ENCODE peak calls at places on chromosomes 16 and 17, in four cellular contexts. One of them, this sample, is unnamed.

GRCh38 chr17:61334673-61335072 is 65.0 kb upstream of the TBX2 start:
- DNase-seq in Karpas-422: no peak
- DNase-seq in heart right ventricle: no peak
- DNase-seq in left lung: no peak
- DNase-seq in this sample: no peak

GRCh38 chr16:50674831-50675230 is 6.3 kb downstream of the SNX20 start:
- DNase-seq in left lung: no peak
- DNase-seq in heart right ventricle: no peak
- DNase-seq in Karpas-422: no peak
- DNase-seq in this sample: no peak

GRCh38 chr17:7217113-7217987 is 2.3 kb downstream of the DLG4 start:
- DNase-seq in heart right ventricle: peak; percentile 79
- DNase-seq in Karpas-422: peak; percentile 90
- DNase-seq in left lung: peak; percentile 56
- DNase-seq in this sample: no peak

GRCh38 chr17:35577826-35578194 is 561 bp downstream of the PEX12 start:
- DNase-seq in left lung: no peak
- DNase-seq in heart right ventricle: no peak
- DNase-seq in Karpas-422: peak; percentile 58
- DNase-seq in this sample: peak; percentile 25

GRCh38 chr16:86710602-86710950 is 132.2 kb downstream of the FOXL1 start:
- DNase-seq in Karpas-422: no peak
- DNase-seq in heart right ventricle: no peak
- DNase-seq in left lung: no peak
- DNase-seq in this sample: no peak

GRCh38 chr17:42928714-42929496 is 28.3 kb downstream of the G6PC1 start:
- DNase-seq in left lung: peak; percentile 52
- DNase-seq in heart right ventricle: peak; percentile 52
- DNase-seq in Karpas-422: peak; percentile 82
- DNase-seq in this sample: peak; percentile 5

GRCh38 chr17:66952681-66953638 is 11.5 kb upstream of the CACNG4 start:
- DNase-seq in left lung: no peak
- DNase-seq in heart right ventricle: no peak
- DNase-seq in Karpas-422: no peak
- DNase-seq in this sample: no peak

GRCh38 chr17:48639136-48639535 is 13.0 kb upstream of the HOXB9 start:
- DNase-seq in heart right ventricle: no peak
- DNase-seq in left lung: no peak
- DNase-seq in Karpas-422: peak; percentile 46
- DNase-seq in this sample: no peak

GRCh38 chr17:82301916-82302497 is 15.4 kb downstream of the CD7 start:
- DNase-seq in heart right ventricle: no peak
- DNase-seq in Karpas-422: no peak
- DNase-seq in left lung: no peak
- DNase-seq in this sample: no peak

GRCh38 chr17:2055494-2056220 is 754 bp downstream of the HIC1 start:
- DNase-seq in left lung: no peak
- DNase-seq in Karpas-422: peak; percentile 71
- DNase-seq in heart right ventricle: no peak
- DNase-seq in this sample: no peak

GRCh38 chr16:1537763-1538289 is 4.4 kb downstream of the TMEM204 start:
- DNase-seq in Karpas-422: no peak
- DNase-seq in left lung: no peak
- DNase-seq in heart right ventricle: no peak
- DNase-seq in this sample: no peak

GRCh38 chr17:49696233-49696761 is 11.5 kb downstream of the SLC35B1 start:
- DNase-seq in heart right ventricle: no peak
- DNase-seq in left lung: no peak
- DNase-seq in Karpas-422: no peak
- DNase-seq in this sample: peak; percentile 11

GRCh38 chr16:70685061-70685937 is 554 bp downstream of the MTSS2 start:
- DNase-seq in left lung: no peak
- DNase-seq in Karpas-422: no peak
- DNase-seq in heart right ventricle: no peak
- DNase-seq in this sample: peak; percentile 26

GRCh38 chr16:59552164-59552563 is 818.0 kb upstream of the GOT2 start:
- DNase-seq in left lung: no peak
- DNase-seq in Karpas-422: no peak
- DNase-seq in heart right ventricle: no peak
- DNase-seq in this sample: no peak

GRCh38 chr16:27470567-27471431 is 68.8 kb downstream of the IL21R start:
- DNase-seq in left lung: no peak
- DNase-seq in Karpas-422: no peak
- DNase-seq in heart right ventricle: no peak
- DNase-seq in this sample: no peak

GRCh38 chr17:17528101-17528500 is 31.9 kb upstream of the RASD1 start:
- DNase-seq in left lung: no peak
- DNase-seq in Karpas-422: no peak
- DNase-seq in heart right ventricle: no peak
- DNase-seq in this sample: no peak

GRCh38 chr16:67917852-67918236 is 13.8 kb downstream of the CTRL start:
- DNase-seq in heart right ventricle: no peak
- DNase-seq in Karpas-422: no peak
- DNase-seq in left lung: no peak
- DNase-seq in this sample: peak; percentile 67

GRCh38 chr16:22962905-22963304 is 148.9 kb downstream of the HS3ST2 start:
- DNase-seq in left lung: no peak
- DNase-seq in Karpas-422: no peak
- DNase-seq in heart right ventricle: no peak
- DNase-seq in this sample: no peak

GRCh38 chr16:17224859-17225258 is 245.9 kb downstream of the XYLT1 start:
- DNase-seq in heart right ventricle: peak; percentile 60
- DNase-seq in left lung: peak; percentile 39
- DNase-seq in Karpas-422: peak; percentile 46
- DNase-seq in this sample: peak; percentile 50

GRCh38 chr17:75625813-75626486 is 7.3 kb upstream of the SMIM5 start:
- DNase-seq in Karpas-422: peak; percentile 80
- DNase-seq in left lung: no peak
- DNase-seq in heart right ventricle: no peak
- DNase-seq in this sample: no peak

GRCh38 chr17:58534331-58534730 is 19.9 kb upstream of the MTMR4 start:
- DNase-seq in Karpas-422: no peak
- DNase-seq in heart right ventricle: no peak
- DNase-seq in left lung: no peak
- DNase-seq in this sample: no peak

GRCh38 chr16:66458292-66458691 is 31.2 kb downstream of the BEAN1 start:
- DNase-seq in heart right ventricle: no peak
- DNase-seq in Karpas-422: no peak
- DNase-seq in left lung: no peak
- DNase-seq in this sample: no peak

GRCh38 chr16:27259710-27260109 is 8.9 kb downstream of the NSMCE1 start:
- DNase-seq in heart right ventricle: no peak
- DNase-seq in left lung: no peak
- DNase-seq in Karpas-422: no peak
- DNase-seq in this sample: no peak

DNA sequence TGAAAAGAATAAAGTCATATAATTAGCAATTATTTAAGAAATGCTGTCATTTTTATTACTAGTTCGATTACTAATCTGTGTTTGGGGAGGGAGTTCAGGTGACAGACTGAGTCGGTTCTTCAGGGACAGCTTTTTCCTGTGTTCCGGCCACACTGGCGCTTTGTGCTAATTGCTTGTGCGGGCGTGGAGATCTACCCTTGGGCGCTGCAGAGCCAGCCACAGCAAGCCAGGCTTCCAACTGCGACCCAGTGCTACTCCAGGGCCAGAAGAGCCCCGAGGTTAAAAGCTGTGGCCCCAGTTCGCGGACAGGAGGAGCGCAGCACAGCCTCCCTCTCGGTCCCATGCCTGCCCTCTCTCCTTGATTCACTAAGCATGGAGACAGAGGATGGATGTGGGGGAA is 6.5 kb upstream of the OR2C1 start:
- DNase-seq in heart right ventricle: no peak
- DNase-seq in left lung: no peak
- DNase-seq in Karpas-422: no peak
- DNase-seq in this sample: no peak
- H3K4me3 ChIP-seq in heart right ventricle: no peak overlapping the region
- H3K4me3 ChIP-seq in left lung: no peak overlapping the region
- H3K4me3 ChIP-seq in Karpas-422: no peak overlapping the region
- H3K4me3 ChIP-seq in this sample: no peak overlapping the region

DNA sequence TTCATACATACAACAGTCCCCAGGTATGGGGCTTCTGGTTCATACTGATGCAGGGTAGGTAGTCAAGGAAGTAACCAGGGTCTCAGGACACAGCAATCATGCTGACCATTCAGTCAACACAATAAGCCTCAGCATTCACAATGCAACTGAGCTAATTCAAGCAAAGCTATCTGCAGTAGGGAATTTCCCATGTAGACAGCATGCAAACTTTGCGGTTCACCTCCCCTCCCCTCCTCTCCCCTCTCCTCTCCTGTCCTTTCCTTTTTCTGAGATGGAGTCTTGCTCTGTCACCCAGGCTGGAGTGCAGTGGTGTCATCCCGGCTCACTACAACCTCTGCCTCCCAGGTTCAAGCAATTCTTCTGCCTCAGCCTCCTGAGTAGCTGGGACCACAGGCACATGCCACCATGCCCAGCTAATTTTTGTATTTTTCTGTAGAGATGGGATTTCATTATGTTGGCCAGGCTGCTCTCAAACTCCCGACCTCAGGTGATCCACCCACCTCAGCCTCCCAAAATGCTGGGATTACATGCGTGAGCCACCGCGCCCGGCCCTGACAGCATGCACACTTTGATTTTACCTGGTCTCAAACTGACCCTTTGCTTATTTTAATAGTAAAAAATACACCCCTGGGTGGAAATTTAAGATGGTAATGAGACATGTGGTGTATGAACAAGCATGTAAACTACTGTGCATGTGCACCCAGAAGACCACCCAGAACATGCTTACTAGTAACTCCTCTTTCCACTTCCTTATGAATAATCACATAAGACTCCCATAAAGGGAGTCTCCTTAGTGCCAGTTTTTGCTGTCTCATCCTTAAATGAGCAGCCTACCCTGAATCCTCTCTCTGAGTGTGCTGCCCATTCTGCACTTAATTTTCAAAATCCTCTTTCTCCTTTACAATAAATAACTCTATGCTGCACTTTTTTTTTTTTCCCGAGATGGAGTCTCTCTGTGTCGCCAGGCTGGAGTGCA is 9.3 kb upstream of the RNF135 start:
- DNase-seq in Karpas-422: no peak
- DNase-seq in left lung: no peak
- DNase-seq in heart right ventricle: no peak
- DNase-seq in this sample: no peak
- H3K4me3 ChIP-seq in Karpas-422: no peak overlapping the region
- H3K4me3 ChIP-seq in left lung: no peak overlapping the region
- H3K4me3 ChIP-seq in heart right ventricle: no peak overlapping the region
- H3K4me3 ChIP-seq in this sample: no peak overlapping the region

GRCh38 chr17:45787656-45788055 is 3.5 kb downstream of the CRHR1 start:
- DNase-seq in heart right ventricle: no peak
- DNase-seq in Karpas-422: no peak
- DNase-seq in left lung: no peak
- DNase-seq in this sample: no peak

GRCh38 chr17:45786349-45786748 is 2.2 kb downstream of the CRHR1 start:
- DNase-seq in left lung: no peak
- DNase-seq in heart right ventricle: no peak
- DNase-seq in Karpas-422: no peak
- DNase-seq in this sample: no peak

GRCh38 chr17:45788057-45788456 is 3.9 kb downstream of the CRHR1 start:
- DNase-seq in heart right ventricle: no peak
- DNase-seq in left lung: no peak
- DNase-seq in Karpas-422: no peak
- DNase-seq in this sample: no peak

GRCh38 chr17:45785373-45786193 is 1.5 kb downstream of the CRHR1 start:
- DNase-seq in left lung: no peak
- DNase-seq in Karpas-422: no peak
- DNase-seq in heart right ventricle: no peak
- DNase-seq in this sample: no peak

DNA sequence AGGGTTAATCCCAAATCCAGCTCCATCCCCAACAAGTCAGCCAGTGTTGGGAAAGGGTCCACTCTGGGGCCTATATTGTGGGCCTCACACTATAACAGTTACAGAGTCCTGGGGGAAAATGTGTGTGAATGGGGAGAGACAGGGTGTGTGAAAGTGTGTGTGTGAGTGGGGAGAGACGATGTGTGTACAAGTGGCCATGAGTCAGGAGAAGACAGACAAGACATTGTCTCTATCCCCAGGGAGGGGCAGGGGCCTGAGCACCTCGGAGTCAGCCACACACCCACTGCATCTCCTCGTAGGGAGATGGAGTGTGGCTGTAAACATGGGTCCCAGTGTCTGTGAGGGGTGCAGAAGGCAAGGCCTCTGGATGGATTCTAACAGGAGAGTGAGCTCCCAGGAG is 2.9 kb downstream of the CRHR1 start:
- DNase-seq in left lung: no peak
- DNase-seq in heart right ventricle: no peak
- DNase-seq in Karpas-422: no peak
- DNase-seq in this sample: no peak
- H3K4me3 ChIP-seq in left lung: no peak overlapping the region
- H3K4me3 ChIP-seq in heart right ventricle: no peak overlapping the region
- H3K4me3 ChIP-seq in Karpas-422: no peak overlapping the region
- H3K4me3 ChIP-seq in this sample: no peak overlapping the region

DNA sequence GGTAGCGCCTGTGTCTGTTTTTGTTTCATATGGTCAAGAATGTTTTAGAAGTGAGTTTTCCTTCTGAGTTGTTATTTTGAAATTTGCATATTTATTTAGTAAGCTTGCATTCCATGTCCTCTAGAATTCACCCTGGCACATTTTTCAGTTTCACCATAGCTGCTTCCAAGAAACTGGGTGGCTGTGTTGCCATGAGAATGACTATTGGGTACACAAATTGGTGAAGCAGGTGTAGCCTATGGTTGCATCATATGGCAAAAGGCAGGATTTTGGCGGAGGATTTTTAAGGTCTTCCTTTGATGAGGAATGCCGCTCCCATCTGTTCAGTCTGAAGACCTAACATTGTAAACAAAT is 1.3 kb downstream of the HERPUD1 start:
- DNase-seq in Karpas-422: peak; percentile 55
- DNase-seq in left lung: no peak
- DNase-seq in heart right ventricle: no peak
- DNase-seq in this sample: no peak
- H3K4me3 ChIP-seq in Karpas-422: peak overlapping the region; percentile 92
- H3K4me3 ChIP-seq in left lung: peak overlapping the region; percentile 98
- H3K4me3 ChIP-seq in heart right ventricle: peak overlapping the region; percentile 96
- H3K4me3 ChIP-seq in this sample: peak overlapping the region; percentile 84